ENCODE peak calls at places on chromosome 7, in ten cellular contexts. One of them, this sample, is unnamed.

GRCh38 chr7:1637155-1637554 is 32.9 kb upstream of the ELFN1 start:
- DNase-seq in GM20000: no peak
- DNase-seq in A673: no peak
- DNase-seq in glutamatergic neuron: no peak
- DNase-seq in AG04450: no peak
- DNase-seq in Panc1: no peak
- DNase-seq in esophagus muscularis mucosa: no peak
- DNase-seq in fibroblast of lung: no peak
- DNase-seq in A549: no peak
- DNase-seq in transverse colon: no peak
- DNase-seq in this sample: no peak

GRCh38 chr7:43583424-43584199 is 704 bp downstream of the STK17A start:
- DNase-seq in AG04450: no peak
- DNase-seq in fibroblast of lung: peak
- DNase-seq in GM20000: no peak
- DNase-seq in transverse colon: peak
- DNase-seq in esophagus muscularis mucosa: no peak
- DNase-seq in A673: peak
- DNase-seq in glutamatergic neuron: peak
- DNase-seq in Panc1: no peak
- DNase-seq in A549: no peak
- DNase-seq in this sample: peak

GRCh38 chr7:14196555-14196954 is 207.1 kb upstream of the ETV1 start:
- DNase-seq in A549: no peak
- DNase-seq in transverse colon: no peak
- DNase-seq in glutamatergic neuron: no peak
- DNase-seq in fibroblast of lung: peak
- DNase-seq in esophagus muscularis mucosa: no peak
- DNase-seq in Panc1: no peak
- DNase-seq in A673: no peak
- DNase-seq in AG04450: no peak
- DNase-seq in GM20000: no peak
- DNase-seq in this sample: peak

GRCh38 chr7:148156248-148156647 is 434.3 kb upstream of the C7orf33 start:
- DNase-seq in GM20000: no peak
- DNase-seq in fibroblast of lung: peak
- DNase-seq in A673: no peak
- DNase-seq in esophagus muscularis mucosa: no peak
- DNase-seq in glutamatergic neuron: no peak
- DNase-seq in AG04450: no peak
- DNase-seq in Panc1: no peak
- DNase-seq in A549: no peak
- DNase-seq in transverse colon: no peak
- DNase-seq in this sample: no peak

GRCh38 chr7:90605055-90605454 is 8.9 kb downstream of the CDK14 start:
- DNase-seq in A673: no peak
- DNase-seq in transverse colon: no peak
- DNase-seq in esophagus muscularis mucosa: no peak
- DNase-seq in Panc1: no peak
- DNase-seq in AG04450: no peak
- DNase-seq in GM20000: no peak
- DNase-seq in A549: no peak
- DNase-seq in fibroblast of lung: no peak
- DNase-seq in glutamatergic neuron: peak
- DNase-seq in this sample: no peak

GRCh38 chr7:130639391-130639790 is 29.2 kb downstream of the COPG2 start:
- DNase-seq in A673: peak
- DNase-seq in glutamatergic neuron: no peak
- DNase-seq in transverse colon: no peak
- DNase-seq in esophagus muscularis mucosa: no peak
- DNase-seq in AG04450: no peak
- DNase-seq in Panc1: no peak
- DNase-seq in fibroblast of lung: no peak
- DNase-seq in A549: no peak
- DNase-seq in GM20000: no peak
- DNase-seq in this sample: no peak

GRCh38 chr7:156612930-156613329 is 27.6 kb upstream of the RNF32 start:
- DNase-seq in fibroblast of lung: no peak
- DNase-seq in GM20000: no peak
- DNase-seq in Panc1: no peak
- DNase-seq in A673: no peak
- DNase-seq in transverse colon: no peak
- DNase-seq in glutamatergic neuron: no peak
- DNase-seq in esophagus muscularis mucosa: no peak
- DNase-seq in A549: no peak
- DNase-seq in AG04450: no peak
- DNase-seq in this sample: no peak

GRCh38 chr7:148852272-148852671 is 31.8 kb downstream of the EZH2 start:
- DNase-seq in Panc1: no peak
- DNase-seq in esophagus muscularis mucosa: no peak
- DNase-seq in A549: no peak
- DNase-seq in transverse colon: no peak
- DNase-seq in fibroblast of lung: no peak
- DNase-seq in AG04450: no peak
- DNase-seq in glutamatergic neuron: no peak
- DNase-seq in GM20000: no peak
- DNase-seq in A673: no peak
- DNase-seq in this sample: no peak

GRCh38 chr7:23713285-23714235 is 3.5 kb downstream of the STK31 start:
- DNase-seq in transverse colon: no peak
- DNase-seq in GM20000: no peak
- DNase-seq in Panc1: peak
- DNase-seq in fibroblast of lung: peak
- DNase-seq in glutamatergic neuron: no peak
- DNase-seq in esophagus muscularis mucosa: no peak
- DNase-seq in A549: no peak
- DNase-seq in A673: peak
- DNase-seq in AG04450: peak
- DNase-seq in this sample: peak

GRCh38 chr7:105764506-105764905 is 111.9 kb downstream of the ATXN7L1 start:
- DNase-seq in GM20000: no peak
- DNase-seq in A549: no peak
- DNase-seq in AG04450: no peak
- DNase-seq in Panc1: no peak
- DNase-seq in glutamatergic neuron: no peak
- DNase-seq in esophagus muscularis mucosa: no peak
- DNase-seq in transverse colon: no peak
- DNase-seq in fibroblast of lung: peak
- DNase-seq in A673: no peak
- DNase-seq in this sample: no peak

GRCh38 chr7:119594956-119595355 is 678.0 kb upstream of the KCND2 start:
- DNase-seq in fibroblast of lung: no peak
- DNase-seq in transverse colon: no peak
- DNase-seq in AG04450: no peak
- DNase-seq in Panc1: no peak
- DNase-seq in glutamatergic neuron: no peak
- DNase-seq in esophagus muscularis mucosa: no peak
- DNase-seq in A673: peak
- DNase-seq in GM20000: no peak
- DNase-seq in A549: no peak
- DNase-seq in this sample: no peak

GRCh38 chr7:54969190-54969967 is 49.4 kb upstream of the EGFR start:
- DNase-seq in A673: no peak
- DNase-seq in A549: no peak
- DNase-seq in fibroblast of lung: peak
- DNase-seq in transverse colon: no peak
- DNase-seq in GM20000: no peak
- DNase-seq in AG04450: no peak
- DNase-seq in glutamatergic neuron: no peak
- DNase-seq in esophagus muscularis mucosa: peak
- DNase-seq in Panc1: no peak
- DNase-seq in this sample: no peak

GRCh38 chr7:7718461-7718860 is at the start of gene RPA3:
- DNase-seq in GM20000: no peak
- DNase-seq in esophagus muscularis mucosa: no peak
- DNase-seq in A549: no peak
- DNase-seq in transverse colon: no peak
- DNase-seq in glutamatergic neuron: no peak
- DNase-seq in fibroblast of lung: no peak
- DNase-seq in Panc1: no peak
- DNase-seq in A673: no peak
- DNase-seq in AG04450: no peak
- DNase-seq in this sample: no peak

GRCh38 chr7:22387583-22387982 is 30.6 kb upstream of the RAPGEF5 start:
- DNase-seq in A549: no peak
- DNase-seq in A673: peak
- DNase-seq in fibroblast of lung: peak
- DNase-seq in esophagus muscularis mucosa: no peak
- DNase-seq in GM20000: no peak
- DNase-seq in glutamatergic neuron: no peak
- DNase-seq in AG04450: no peak
- DNase-seq in transverse colon: no peak
- DNase-seq in Panc1: no peak
- DNase-seq in this sample: peak

GRCh38 chr7:105673367-105674188 is 92.3 kb upstream of the EFCAB10 start:
- DNase-seq in A549: no peak
- DNase-seq in fibroblast of lung: peak
- DNase-seq in GM20000: no peak
- DNase-seq in A673: no peak
- DNase-seq in glutamatergic neuron: no peak
- DNase-seq in Panc1: no peak
- DNase-seq in esophagus muscularis mucosa: no peak
- DNase-seq in transverse colon: peak
- DNase-seq in AG04450: no peak
- DNase-seq in this sample: no peak

DNA sequence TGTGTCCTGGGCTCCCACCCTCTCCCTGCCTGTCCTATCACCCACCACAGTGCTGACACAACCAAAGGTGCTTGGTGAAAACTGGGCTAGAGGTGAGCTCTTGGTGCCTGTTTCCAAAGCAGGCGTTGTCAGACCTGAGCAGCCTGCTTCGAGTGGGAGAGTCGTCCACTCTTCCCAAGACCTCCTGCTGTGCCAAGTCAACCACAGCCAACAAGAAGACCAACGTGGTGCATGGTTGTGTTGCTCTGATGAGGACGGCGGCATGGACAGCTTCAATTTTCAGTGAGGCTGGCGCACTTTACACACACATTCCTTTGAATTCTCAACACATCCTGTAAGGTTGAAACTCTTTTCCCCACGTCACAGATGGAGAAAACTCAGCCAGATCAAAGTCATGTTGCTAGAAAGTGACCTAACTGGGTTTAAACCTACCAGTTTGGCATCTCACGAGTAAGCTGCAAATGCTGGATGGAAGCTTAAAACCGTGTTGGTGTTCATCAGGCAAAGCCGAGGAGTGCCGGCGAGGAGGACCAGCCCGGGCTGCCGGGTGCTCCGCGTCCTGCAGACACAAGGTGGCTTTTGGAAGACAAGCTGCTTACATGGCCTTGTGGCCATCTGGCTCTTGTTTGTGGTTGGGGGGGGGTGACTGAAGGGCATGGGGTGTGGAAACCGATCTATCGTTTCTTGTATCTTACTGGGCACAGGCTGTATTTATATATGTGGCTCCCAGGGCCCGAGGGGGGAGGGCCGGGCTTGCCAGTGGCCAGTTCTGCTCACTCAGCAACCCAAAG is 39.3 kb downstream of the INSIG1 start:
- DNase-seq in transverse colon: no peak
- DNase-seq in fibroblast of lung: no peak
- DNase-seq in A673: no peak
- DNase-seq in Panc1: no peak
- DNase-seq in esophagus muscularis mucosa: no peak
- DNase-seq in A549: no peak
- DNase-seq in AG04450: no peak
- DNase-seq in GM20000: no peak
- DNase-seq in glutamatergic neuron: no peak
- DNase-seq in this sample: no peak
- TF ChIP-seq CTCF in transverse colon: no peak
- TF ChIP-seq CTCF in fibroblast of lung: no peak
- TF ChIP-seq CTCF in A673: no peak
- TF ChIP-seq CTCF in Panc1: no peak
- TF ChIP-seq CTCF in esophagus muscularis mucosa: no peak
- TF ChIP-seq CTCF in A549: no peak
- TF ChIP-seq CTCF in AG04450: no peak
- TF ChIP-seq CTCF in GM20000: no peak
- TF ChIP-seq CTCF in glutamatergic neuron: no peak
- TF ChIP-seq CTCF in this sample: no peak

DNA sequence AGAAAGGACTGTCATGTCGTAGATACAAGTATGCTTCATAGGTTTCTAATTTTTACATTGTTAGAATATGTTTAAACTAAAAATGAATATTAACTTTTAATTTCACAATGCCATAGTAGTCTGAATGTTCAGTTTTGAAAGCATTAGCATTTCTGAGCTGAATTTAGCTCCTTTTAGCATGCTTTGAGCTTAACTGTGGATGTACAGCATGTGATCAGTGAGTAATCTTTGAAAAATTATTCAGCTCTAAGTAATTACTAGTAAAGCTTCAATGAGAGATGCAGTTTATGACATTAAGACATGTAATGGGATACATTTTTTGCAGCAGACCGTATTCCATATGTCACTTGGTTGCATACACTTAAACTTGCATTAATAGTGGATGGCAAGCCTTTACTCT is 114.1 kb upstream of the WNT16 start:
- DNase-seq in glutamatergic neuron: no peak
- DNase-seq in A673: no peak
- DNase-seq in AG04450: no peak
- DNase-seq in esophagus muscularis mucosa: no peak
- DNase-seq in Panc1: no peak
- DNase-seq in A549: no peak
- DNase-seq in transverse colon: no peak
- DNase-seq in fibroblast of lung: no peak
- DNase-seq in GM20000: no peak
- DNase-seq in this sample: no peak
- TF ChIP-seq CTCF in glutamatergic neuron: no peak
- TF ChIP-seq CTCF in A673: no peak
- TF ChIP-seq CTCF in AG04450: no peak
- TF ChIP-seq CTCF in esophagus muscularis mucosa: no peak
- TF ChIP-seq CTCF in Panc1: no peak
- TF ChIP-seq CTCF in A549: no peak
- TF ChIP-seq CTCF in transverse colon: no peak
- TF ChIP-seq CTCF in fibroblast of lung: no peak
- TF ChIP-seq CTCF in GM20000: no peak
- TF ChIP-seq CTCF in this sample: no peak

GRCh38 chr7:100545636-100546128 is 6.7 kb downstream of the AGFG2 start:
- DNase-seq in glutamatergic neuron: no peak
- DNase-seq in Panc1: peak
- DNase-seq in fibroblast of lung: peak
- DNase-seq in A673: peak
- DNase-seq in esophagus muscularis mucosa: no peak
- DNase-seq in A549: peak
- DNase-seq in GM20000: peak
- DNase-seq in transverse colon: peak
- DNase-seq in AG04450: peak
- DNase-seq in this sample: peak
- TF ChIP-seq CTCF in glutamatergic neuron: no peak
- TF ChIP-seq CTCF in Panc1: no peak
- TF ChIP-seq CTCF in fibroblast of lung: peak
- TF ChIP-seq CTCF in A673: no peak
- TF ChIP-seq CTCF in esophagus muscularis mucosa: no peak
- TF ChIP-seq CTCF in A549: peak
- TF ChIP-seq CTCF in GM20000: peak
- TF ChIP-seq CTCF in transverse colon: no peak
- TF ChIP-seq CTCF in AG04450: peak
- TF ChIP-seq CTCF in this sample: peak

DNA sequence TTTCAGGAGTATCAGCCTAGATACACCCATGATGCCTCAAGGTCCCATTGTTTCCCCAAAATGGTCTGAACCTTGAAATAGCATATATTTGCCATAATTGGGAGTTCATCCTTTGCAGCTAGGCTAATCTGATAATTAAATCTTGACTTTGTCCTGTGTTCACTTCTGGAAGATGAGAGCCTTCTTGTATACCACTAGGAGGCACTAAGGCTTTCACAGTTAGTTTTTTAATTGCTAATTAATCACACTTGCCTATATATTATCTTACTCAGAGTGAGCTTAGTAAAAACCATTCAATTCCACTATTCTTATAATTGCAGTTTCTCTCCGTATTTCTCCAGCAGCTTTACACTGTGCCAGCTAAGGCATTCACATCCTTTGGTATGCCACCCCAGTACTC is 48.7 kb upstream of the MAGI2 start:
- DNase-seq in esophagus muscularis mucosa: no peak
- DNase-seq in A549: no peak
- DNase-seq in glutamatergic neuron: no peak
- DNase-seq in fibroblast of lung: no peak
- DNase-seq in AG04450: no peak
- DNase-seq in GM20000: no peak
- DNase-seq in transverse colon: no peak
- DNase-seq in Panc1: no peak
- DNase-seq in A673: no peak
- DNase-seq in this sample: no peak
- TF ChIP-seq CTCF in esophagus muscularis mucosa: no peak
- TF ChIP-seq CTCF in A549: no peak
- TF ChIP-seq CTCF in glutamatergic neuron: no peak
- TF ChIP-seq CTCF in fibroblast of lung: no peak
- TF ChIP-seq CTCF in AG04450: no peak
- TF ChIP-seq CTCF in GM20000: no peak
- TF ChIP-seq CTCF in transverse colon: no peak
- TF ChIP-seq CTCF in Panc1: peak
- TF ChIP-seq CTCF in A673: peak
- TF ChIP-seq CTCF in this sample: no peak